ENCODE peak calls at places on chromosomes 2 and 18, in five cellular contexts. One of them, this sample, is unnamed.
A peak's percentile ranks its signal among the peaks of the same experiment; 100 is the strongest.

GRCh38 chr18:48592540-48592939 is 53.7 kb downstream of the CTIF start:
- DNase-seq in K562: peak; percentile 38
- DNase-seq in GM12878: no peak
- DNase-seq in SK-N-SH: no peak
- DNase-seq in HepG2: no peak
- DNase-seq in this sample: no peak

GRCh38 chr2:219122197-219122965 is 38.2 kb downstream of the NHEJ1 start:
- DNase-seq in K562: no peak
- DNase-seq in GM12878: no peak
- DNase-seq in SK-N-SH: no peak
- DNase-seq in HepG2: no peak
- DNase-seq in this sample: no peak

GRCh38 chr2:27489118-27489497 is 435 bp downstream of the IFT172 start:
- DNase-seq in K562: peak; percentile 16
- DNase-seq in GM12878: no peak
- DNase-seq in SK-N-SH: peak; percentile 36
- DNase-seq in HepG2: peak; percentile 44
- DNase-seq in this sample: no peak

GRCh38 chr2:151891566-151892194 is 63.5 kb upstream of the ARL5A start:
- DNase-seq in K562: no peak
- DNase-seq in GM12878: no peak
- DNase-seq in SK-N-SH: no peak
- DNase-seq in HepG2: peak; percentile 14
- DNase-seq in this sample: peak; percentile 14

GRCh38 chr2:63078852-63079606 is 28.4 kb downstream of the OTX1 start:
- DNase-seq in K562: peak; percentile 31
- DNase-seq in GM12878: no peak
- DNase-seq in SK-N-SH: peak; percentile 10
- DNase-seq in HepG2: peak; percentile 61
- DNase-seq in this sample: peak; percentile 28

GRCh38 chr2:226652388-226652787 is 147.2 kb downstream of the IRS1 start:
- DNase-seq in K562: no peak
- DNase-seq in GM12878: no peak
- DNase-seq in SK-N-SH: no peak
- DNase-seq in HepG2: no peak
- DNase-seq in this sample: no peak

GRCh38 chr2:181678033-181678586 is 2.2 kb downstream of the NEUROD1 start:
- DNase-seq in K562: peak; percentile 55
- DNase-seq in GM12878: no peak
- DNase-seq in SK-N-SH: no peak
- DNase-seq in HepG2: peak; percentile 45
- DNase-seq in this sample: peak; percentile 42

GRCh38 chr2:46296216-46296839 is 879 bp upstream of the EPAS1 start:
- DNase-seq in K562: no peak
- DNase-seq in GM12878: no peak
- DNase-seq in SK-N-SH: no peak
- DNase-seq in HepG2: no peak
- DNase-seq in this sample: no peak

GRCh38 chr2:23746141-23746863 is 180.6 kb downstream of the ATAD2B start:
- DNase-seq in K562: no peak
- DNase-seq in GM12878: no peak
- DNase-seq in SK-N-SH: no peak
- DNase-seq in HepG2: no peak
- DNase-seq in this sample: no peak

GRCh38 chr2:219296142-219296541 is 13.1 kb downstream of the PTPRN start:
- DNase-seq in K562: peak; percentile 50
- DNase-seq in GM12878: no peak
- DNase-seq in SK-N-SH: no peak
- DNase-seq in HepG2: no peak
- DNase-seq in this sample: no peak

GRCh38 chr2:156333951-156334495 is 1.5 kb upstream of the NR4A2 start:
- DNase-seq in K562: peak; percentile 57
- DNase-seq in GM12878: no peak
- DNase-seq in SK-N-SH: peak; percentile 49
- DNase-seq in HepG2: peak; percentile 15
- DNase-seq in this sample: peak; percentile 35

GRCh38 chr18:69588301-69588700 is 187.6 kb downstream of the DOK6 start:
- DNase-seq in K562: no peak
- DNase-seq in GM12878: no peak
- DNase-seq in SK-N-SH: no peak
- DNase-seq in HepG2: peak; percentile 8
- DNase-seq in this sample: no peak

GRCh38 chr18:46329736-46330246 is 225.6 kb downstream of the HAUS1 start:
- DNase-seq in K562: no peak
- DNase-seq in GM12878: no peak
- DNase-seq in SK-N-SH: no peak
- DNase-seq in HepG2: no peak
- DNase-seq in this sample: no peak

GRCh38 chr18:57953883-57954282 is 90.1 kb upstream of the NEDD4L start:
- DNase-seq in K562: no peak
- DNase-seq in GM12878: no peak
- DNase-seq in SK-N-SH: no peak
- DNase-seq in HepG2: no peak
- DNase-seq in this sample: no peak

GRCh38 chr2:44360749-44361329 is 455 bp downstream of the PREPL start:
- DNase-seq in K562: no peak
- DNase-seq in GM12878: no peak
- DNase-seq in SK-N-SH: no peak
- DNase-seq in HepG2: peak; percentile 20
- DNase-seq in this sample: peak; percentile 20

GRCh38 chr2:174013310-174013751 is 48.2 kb upstream of the SP3 start:
- DNase-seq in K562: no peak
- DNase-seq in GM12878: no peak
- DNase-seq in SK-N-SH: no peak
- DNase-seq in HepG2: no peak
- DNase-seq in this sample: no peak

GRCh38 chr2:178513876-178514275 is 33.6 kb downstream of the PLEKHA3 start:
- DNase-seq in K562: no peak
- DNase-seq in GM12878: no peak
- DNase-seq in SK-N-SH: no peak
- DNase-seq in HepG2: no peak
- DNase-seq in this sample: no peak

GRCh38 chr2:31725444-31725843 is 144.7 kb upstream of the SRD5A2 start:
- DNase-seq in K562: no peak
- DNase-seq in GM12878: no peak
- DNase-seq in SK-N-SH: no peak
- DNase-seq in HepG2: no peak
- DNase-seq in this sample: no peak

GRCh38 chr18:58862851-58863538 is 1.7 kb upstream of the ZNF532 start:
- DNase-seq in K562: no peak
- DNase-seq in GM12878: no peak
- DNase-seq in SK-N-SH: peak; percentile 80
- DNase-seq in HepG2: no peak
- DNase-seq in this sample: peak; percentile 17

GRCh38 chr2:215460682-215461081 is 24.8 kb upstream of the FN1 start:
- DNase-seq in K562: no peak
- DNase-seq in GM12878: no peak
- DNase-seq in SK-N-SH: no peak
- DNase-seq in HepG2: peak; percentile 89
- DNase-seq in this sample: no peak

GRCh38 chr2:237223208-237223861 is 137.6 kb downstream of the COPS8 start:
- DNase-seq in K562: no peak
- DNase-seq in GM12878: no peak
- DNase-seq in SK-N-SH: no peak
- DNase-seq in HepG2: no peak
- DNase-seq in this sample: no peak
- TF ChIP-seq FOXM1 in K562: no peak
- TF ChIP-seq FOXM1 in GM12878: no peak
- TF ChIP-seq FOXM1 in SK-N-SH: no peak
- TF ChIP-seq FOXM1 in HepG2: no peak
- TF ChIP-seq FOXM1 in this sample: no peak

DNA sequence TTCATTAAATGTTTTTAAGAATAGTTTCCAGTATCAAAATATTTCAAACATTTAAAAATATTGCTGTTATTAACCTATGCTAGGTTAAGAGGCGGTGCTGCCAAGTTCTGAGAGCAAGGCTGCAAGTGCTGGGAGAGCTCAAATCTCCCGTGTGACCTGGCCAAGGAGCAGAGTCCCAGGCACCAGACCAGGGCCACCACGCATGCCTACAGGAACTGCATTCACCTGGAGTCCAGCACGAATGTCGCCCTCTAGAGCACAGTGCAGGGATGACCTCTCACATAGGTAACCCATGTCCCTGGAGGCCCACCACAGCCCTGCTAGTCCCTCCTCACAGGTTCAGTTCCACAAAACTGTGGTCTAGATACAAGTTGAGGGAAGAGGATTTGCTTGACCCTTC is 120.4 kb upstream of the POU3F3 start:
- DNase-seq in K562: peak; percentile 56
- DNase-seq in GM12878: no peak
- DNase-seq in SK-N-SH: peak; percentile 46
- DNase-seq in HepG2: peak; percentile 41
- DNase-seq in this sample: peak; percentile 65
- TF ChIP-seq FOXM1 in K562: no peak
- TF ChIP-seq FOXM1 in GM12878: no peak
- TF ChIP-seq FOXM1 in SK-N-SH: no peak
- TF ChIP-seq FOXM1 in HepG2: no peak
- TF ChIP-seq FOXM1 in this sample: no peak

GRCh38 chr18:2906522-2907458 is 60.0 kb downstream of the EMILIN2 start:
- DNase-seq in K562: peak; percentile 85
- DNase-seq in GM12878: no peak
- DNase-seq in SK-N-SH: peak; percentile 87
- DNase-seq in HepG2: peak; percentile 12
- DNase-seq in this sample: no peak
- TF ChIP-seq FOXM1 in K562: no peak
- TF ChIP-seq FOXM1 in GM12878: no peak
- TF ChIP-seq FOXM1 in SK-N-SH: no peak
- TF ChIP-seq FOXM1 in HepG2: no peak
- TF ChIP-seq FOXM1 in this sample: no peak

GRCh38 chr18:67068608-67069007 is 447.9 kb downstream of the DSEL start:
- DNase-seq in K562: no peak
- DNase-seq in GM12878: no peak
- DNase-seq in SK-N-SH: no peak
- DNase-seq in HepG2: no peak
- DNase-seq in this sample: no peak
- TF ChIP-seq FOXM1 in K562: no peak
- TF ChIP-seq FOXM1 in GM12878: no peak
- TF ChIP-seq FOXM1 in SK-N-SH: no peak
- TF ChIP-seq FOXM1 in HepG2: no peak
- TF ChIP-seq FOXM1 in this sample: no peak

GRCh38 chr2:126766897-126767296 is 110.9 kb downstream of the GYPC start:
- DNase-seq in K562: no peak
- DNase-seq in GM12878: no peak
- DNase-seq in SK-N-SH: no peak
- DNase-seq in HepG2: no peak
- DNase-seq in this sample: no peak

GRCh38 chr2:126771501-126772195 is 115.7 kb downstream of the GYPC start:
- DNase-seq in K562: peak; percentile 42
- DNase-seq in GM12878: no peak
- DNase-seq in SK-N-SH: no peak
- DNase-seq in HepG2: no peak
- DNase-seq in this sample: no peak

GRCh38 chr2:126771094-126771493 is 115.1 kb downstream of the GYPC start:
- DNase-seq in K562: no peak
- DNase-seq in GM12878: no peak
- DNase-seq in SK-N-SH: no peak
- DNase-seq in HepG2: no peak
- DNase-seq in this sample: no peak

GRCh38 chr2:126770466-126770865 is 114.5 kb downstream of the GYPC start:
- DNase-seq in K562: no peak
- DNase-seq in GM12878: no peak
- DNase-seq in SK-N-SH: no peak
- DNase-seq in HepG2: no peak
- DNase-seq in this sample: no peak

GRCh38 chr2:126769118-126769517 is 113.2 kb downstream of the GYPC start:
- DNase-seq in K562: peak; percentile 34
- DNase-seq in GM12878: no peak
- DNase-seq in SK-N-SH: no peak
- DNase-seq in HepG2: no peak
- DNase-seq in this sample: no peak
- TF ChIP-seq FOXM1 in K562: no peak
- TF ChIP-seq FOXM1 in GM12878: no peak
- TF ChIP-seq FOXM1 in SK-N-SH: no peak
- TF ChIP-seq FOXM1 in HepG2: no peak
- TF ChIP-seq FOXM1 in this sample: no peak

DNA sequence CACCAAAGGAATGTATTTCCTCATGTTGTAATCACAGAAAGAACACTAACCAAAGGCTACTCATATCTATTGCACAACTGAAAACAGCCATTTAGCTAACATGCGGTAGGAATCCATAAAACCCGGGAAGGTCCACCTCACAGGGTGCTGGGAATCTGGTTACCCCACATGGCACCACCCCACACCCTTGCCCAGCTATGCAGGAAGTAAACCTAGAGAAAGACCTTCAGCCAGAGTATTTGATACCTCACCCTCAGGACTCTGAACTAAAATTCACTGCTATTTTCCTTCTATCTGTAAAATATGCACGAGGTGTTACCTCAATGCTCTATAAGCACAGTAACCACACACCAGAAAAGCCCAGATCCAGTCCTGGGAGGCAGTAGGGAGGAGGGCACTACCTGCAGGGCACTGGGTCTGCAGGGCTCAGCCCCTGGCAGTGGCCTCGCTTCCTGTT is 45.8 kb downstream of the PTPN2 start:
- DNase-seq in K562: no peak
- DNase-seq in GM12878: peak; percentile 39
- DNase-seq in SK-N-SH: peak; percentile 22
- DNase-seq in HepG2: peak; percentile 90
- DNase-seq in this sample: peak; percentile 13
- TF ChIP-seq FOXM1 in K562: no peak
- TF ChIP-seq FOXM1 in GM12878: no peak
- TF ChIP-seq FOXM1 in SK-N-SH: no peak
- TF ChIP-seq FOXM1 in HepG2: no peak
- TF ChIP-seq FOXM1 in this sample: no peak

GRCh38 chr2:123971564-123972318 is 53.3 kb upstream of the CNTNAP5 start:
- DNase-seq in K562: no peak
- DNase-seq in GM12878: no peak
- DNase-seq in SK-N-SH: no peak
- DNase-seq in HepG2: no peak
- DNase-seq in this sample: no peak
- TF ChIP-seq FOXM1 in K562: no peak
- TF ChIP-seq FOXM1 in GM12878: no peak
- TF ChIP-seq FOXM1 in SK-N-SH: no peak
- TF ChIP-seq FOXM1 in HepG2: no peak
- TF ChIP-seq FOXM1 in this sample: no peak

GRCh38 chr18:35776481-35776880 is 194.9 kb downstream of the GALNT1 start:
- DNase-seq in K562: no peak
- DNase-seq in GM12878: no peak
- DNase-seq in SK-N-SH: no peak
- DNase-seq in HepG2: no peak
- DNase-seq in this sample: no peak
- TF ChIP-seq FOXM1 in K562: no peak
- TF ChIP-seq FOXM1 in GM12878: no peak
- TF ChIP-seq FOXM1 in SK-N-SH: no peak
- TF ChIP-seq FOXM1 in HepG2: no peak
- TF ChIP-seq FOXM1 in this sample: no peak

DNA sequence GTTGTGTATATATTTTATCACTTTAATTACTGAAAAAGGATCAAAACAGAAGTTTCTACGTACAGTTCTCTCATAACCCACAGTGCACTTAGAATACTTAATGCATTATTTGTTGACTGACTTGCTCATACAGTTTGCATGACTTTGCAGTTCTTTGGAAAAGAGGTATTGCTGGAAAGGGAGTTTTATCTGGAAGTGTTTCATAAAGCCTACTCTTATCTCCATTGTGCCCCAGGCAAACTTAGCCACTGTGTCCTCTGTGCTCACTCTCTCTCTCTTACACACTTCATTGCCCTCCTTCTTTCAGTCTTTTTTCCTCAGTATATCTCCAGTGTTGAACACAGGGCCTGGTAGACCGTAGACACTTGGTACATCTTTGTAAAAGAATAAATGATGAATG is 56.0 kb downstream of the SETBP1 start:
- DNase-seq in K562: no peak
- DNase-seq in GM12878: no peak
- DNase-seq in SK-N-SH: no peak
- DNase-seq in HepG2: no peak
- DNase-seq in this sample: no peak
- TF ChIP-seq FOXM1 in K562: no peak
- TF ChIP-seq FOXM1 in GM12878: no peak
- TF ChIP-seq FOXM1 in SK-N-SH: no peak
- TF ChIP-seq FOXM1 in HepG2: no peak
- TF ChIP-seq FOXM1 in this sample: no peak